ENCODE peak calls at places on chromosome 1, in six cellular contexts. One of them, this sample, is unnamed.

GRCh38 chr1:46687095-46687659 is 15.5 kb downstream of the TEX38 start:
- DNase-seq in CD8-positive, alpha-beta T cell: no peak
- DNase-seq in lung: peak; percentile 82
- DNase-seq in esophagus squamous epithelium: no peak
- DNase-seq in CD8-positive, alpha-beta memory T cell: no peak
- DNase-seq in esophagus muscularis mucosa: no peak
- DNase-seq in this sample: no peak

GRCh38 chr1:182120411-182121258 is 59.1 kb upstream of the ZNF648 start:
- DNase-seq in CD8-positive, alpha-beta T cell: no peak
- DNase-seq in lung: peak; percentile 36
- DNase-seq in esophagus squamous epithelium: no peak
- DNase-seq in CD8-positive, alpha-beta memory T cell: no peak
- DNase-seq in esophagus muscularis mucosa: no peak
- DNase-seq in this sample: no peak

GRCh38 chr1:200896571-200897187 is 2.0 kb downstream of the INAVA start:
- DNase-seq in CD8-positive, alpha-beta T cell: no peak
- DNase-seq in lung: peak; percentile 68
- DNase-seq in esophagus squamous epithelium: no peak
- DNase-seq in CD8-positive, alpha-beta memory T cell: no peak
- DNase-seq in esophagus muscularis mucosa: no peak
- DNase-seq in this sample: no peak

GRCh38 chr1:101065575-101065974 is 40.0 kb upstream of the DPH5 start:
- DNase-seq in CD8-positive, alpha-beta T cell: no peak
- DNase-seq in lung: no peak
- DNase-seq in esophagus squamous epithelium: no peak
- DNase-seq in CD8-positive, alpha-beta memory T cell: no peak
- DNase-seq in esophagus muscularis mucosa: no peak
- DNase-seq in this sample: no peak

GRCh38 chr1:33060579-33061083 is 20.3 kb upstream of the AZIN2 start:
- DNase-seq in CD8-positive, alpha-beta T cell: no peak
- DNase-seq in lung: peak; percentile 34
- DNase-seq in esophagus squamous epithelium: no peak
- DNase-seq in CD8-positive, alpha-beta memory T cell: no peak
- DNase-seq in esophagus muscularis mucosa: no peak
- DNase-seq in this sample: no peak

GRCh38 chr1:37274896-37275631 is 199.3 kb upstream of the ZC3H12A start:
- DNase-seq in CD8-positive, alpha-beta T cell: no peak
- DNase-seq in lung: no peak
- DNase-seq in esophagus squamous epithelium: no peak
- DNase-seq in CD8-positive, alpha-beta memory T cell: no peak
- DNase-seq in esophagus muscularis mucosa: no peak
- DNase-seq in this sample: no peak

GRCh38 chr1:46137901-46138300 is 5.5 kb upstream of the PIK3R3 start:
- DNase-seq in CD8-positive, alpha-beta T cell: no peak
- DNase-seq in lung: no peak
- DNase-seq in esophagus squamous epithelium: no peak
- DNase-seq in CD8-positive, alpha-beta memory T cell: no peak
- DNase-seq in esophagus muscularis mucosa: no peak
- DNase-seq in this sample: no peak

GRCh38 chr1:42730988-42731387 is 9.0 kb downstream of the CLDN19 start:
- DNase-seq in CD8-positive, alpha-beta T cell: peak; percentile 47
- DNase-seq in lung: no peak
- DNase-seq in esophagus squamous epithelium: no peak
- DNase-seq in CD8-positive, alpha-beta memory T cell: no peak
- DNase-seq in esophagus muscularis mucosa: no peak
- DNase-seq in this sample: no peak

GRCh38 chr1:31795096-31795675 is 20.6 kb downstream of the SPOCD1 start:
- DNase-seq in CD8-positive, alpha-beta T cell: no peak
- DNase-seq in lung: no peak
- DNase-seq in esophagus squamous epithelium: no peak
- DNase-seq in CD8-positive, alpha-beta memory T cell: no peak
- DNase-seq in esophagus muscularis mucosa: no peak
- DNase-seq in this sample: no peak

GRCh38 chr1:56780832-56781231 is 38.4 kb downstream of the FYB2 start:
- DNase-seq in CD8-positive, alpha-beta T cell: no peak
- DNase-seq in lung: no peak
- DNase-seq in esophagus squamous epithelium: no peak
- DNase-seq in CD8-positive, alpha-beta memory T cell: no peak
- DNase-seq in esophagus muscularis mucosa: no peak
- DNase-seq in this sample: no peak

GRCh38 chr1:176609556-176610408 is 146.8 kb downstream of the PAPPA2 start:
- DNase-seq in CD8-positive, alpha-beta T cell: no peak
- DNase-seq in lung: no peak
- DNase-seq in esophagus squamous epithelium: no peak
- DNase-seq in CD8-positive, alpha-beta memory T cell: no peak
- DNase-seq in esophagus muscularis mucosa: no peak
- DNase-seq in this sample: no peak

GRCh38 chr1:2556277-2557145 is at the start of gene TNFRSF14:
- DNase-seq in CD8-positive, alpha-beta T cell: peak; percentile 83
- DNase-seq in lung: no peak
- DNase-seq in esophagus squamous epithelium: no peak
- DNase-seq in CD8-positive, alpha-beta memory T cell: peak; percentile 66
- DNase-seq in esophagus muscularis mucosa: no peak
- DNase-seq in this sample: peak; percentile 65

GRCh38 chr1:11157394-11157793 is 31.8 kb upstream of the ANGPTL7 start:
- DNase-seq in CD8-positive, alpha-beta T cell: no peak
- DNase-seq in lung: no peak
- DNase-seq in esophagus squamous epithelium: no peak
- DNase-seq in CD8-positive, alpha-beta memory T cell: no peak
- DNase-seq in esophagus muscularis mucosa: no peak
- DNase-seq in this sample: no peak
- H3K36me3 ChIP-seq in CD8-positive, alpha-beta T cell: peaks cover 20% of the 10 kb centered on the region
- H3K36me3 ChIP-seq in lung: peaks cover 12% of the 10 kb centered on the region
- H3K36me3 ChIP-seq in esophagus squamous epithelium: no peaks in the 10 kb centered on the region
- H3K36me3 ChIP-seq in CD8-positive, alpha-beta memory T cell: peaks cover 27% of the 10 kb centered on the region
- H3K36me3 ChIP-seq in esophagus muscularis mucosa: no peaks in the 10 kb centered on the region
- H3K36me3 ChIP-seq in this sample: peaks cover 38% of the 10 kb centered on the region

DNA sequence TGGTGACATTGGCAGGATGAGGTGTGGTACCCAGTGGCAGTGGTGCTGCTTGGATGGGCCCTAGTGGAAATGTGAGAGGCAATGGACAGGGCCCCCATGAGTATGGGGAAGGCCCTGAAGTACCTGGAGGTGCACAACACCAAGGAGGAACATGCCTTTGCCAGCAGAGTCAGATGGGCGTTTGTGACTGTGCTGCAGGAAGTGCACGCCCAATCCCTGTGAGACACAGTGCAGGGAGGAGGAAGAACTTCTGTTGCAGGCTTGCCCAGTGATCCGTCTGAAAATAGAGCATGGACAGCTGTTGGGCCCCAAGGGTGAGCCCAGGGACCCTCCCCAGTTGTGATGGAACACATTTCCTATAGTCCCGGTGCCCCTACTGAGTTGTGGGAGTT is 42.7 kb downstream of the GJA5 start:
- DNase-seq in CD8-positive, alpha-beta T cell: no peak
- DNase-seq in lung: no peak
- DNase-seq in esophagus squamous epithelium: no peak
- DNase-seq in CD8-positive, alpha-beta memory T cell: no peak
- DNase-seq in esophagus muscularis mucosa: no peak
- DNase-seq in this sample: no peak
- H3K27ac ChIP-seq in CD8-positive, alpha-beta T cell: no peak overlapping the region
- H3K27ac ChIP-seq in lung: no peak overlapping the region
- H3K27ac ChIP-seq in esophagus squamous epithelium: peak overlapping the region; percentile 82
- H3K27ac ChIP-seq in CD8-positive, alpha-beta memory T cell: no peak overlapping the region
- H3K27ac ChIP-seq in esophagus muscularis mucosa: no peak overlapping the region
- H3K27ac ChIP-seq in this sample: no peak overlapping the region

GRCh38 chr1:16134071-16134801 is 21.6 kb downstream of the EPHA2 start:
- DNase-seq in CD8-positive, alpha-beta T cell: no peak
- DNase-seq in lung: no peak
- DNase-seq in esophagus squamous epithelium: no peak
- DNase-seq in CD8-positive, alpha-beta memory T cell: no peak
- DNase-seq in esophagus muscularis mucosa: no peak
- DNase-seq in this sample: no peak
- H3K36me3 ChIP-seq in CD8-positive, alpha-beta T cell: no peaks in the 10 kb centered on the region
- H3K36me3 ChIP-seq in lung: peaks cover 32% of the 10 kb centered on the region
- H3K36me3 ChIP-seq in esophagus squamous epithelium: peaks cover 56% of the 10 kb centered on the region
- H3K36me3 ChIP-seq in CD8-positive, alpha-beta memory T cell: no peaks in the 10 kb centered on the region
- H3K36me3 ChIP-seq in esophagus muscularis mucosa: peaks cover 30% of the 10 kb centered on the region
- H3K36me3 ChIP-seq in this sample: no peaks in the 10 kb centered on the region

GRCh38 chr1:29269356-29269755 is 33.0 kb downstream of the PTPRU start:
- DNase-seq in CD8-positive, alpha-beta T cell: no peak
- DNase-seq in lung: no peak
- DNase-seq in esophagus squamous epithelium: no peak
- DNase-seq in CD8-positive, alpha-beta memory T cell: no peak
- DNase-seq in esophagus muscularis mucosa: no peak
- DNase-seq in this sample: no peak

GRCh38 chr1:29275435-29275834 is 39.1 kb downstream of the PTPRU start:
- DNase-seq in CD8-positive, alpha-beta T cell: no peak
- DNase-seq in lung: no peak
- DNase-seq in esophagus squamous epithelium: no peak
- DNase-seq in CD8-positive, alpha-beta memory T cell: no peak
- DNase-seq in esophagus muscularis mucosa: no peak
- DNase-seq in this sample: no peak

GRCh38 chr1:29272171-29272907 is 36.0 kb downstream of the PTPRU start:
- DNase-seq in CD8-positive, alpha-beta T cell: no peak
- DNase-seq in lung: no peak
- DNase-seq in esophagus squamous epithelium: no peak
- DNase-seq in CD8-positive, alpha-beta memory T cell: no peak
- DNase-seq in esophagus muscularis mucosa: no peak
- DNase-seq in this sample: no peak

GRCh38 chr1:29270881-29271390 is 34.6 kb downstream of the PTPRU start:
- DNase-seq in CD8-positive, alpha-beta T cell: no peak
- DNase-seq in lung: no peak
- DNase-seq in esophagus squamous epithelium: no peak
- DNase-seq in CD8-positive, alpha-beta memory T cell: no peak
- DNase-seq in esophagus muscularis mucosa: no peak
- DNase-seq in this sample: no peak

DNA sequence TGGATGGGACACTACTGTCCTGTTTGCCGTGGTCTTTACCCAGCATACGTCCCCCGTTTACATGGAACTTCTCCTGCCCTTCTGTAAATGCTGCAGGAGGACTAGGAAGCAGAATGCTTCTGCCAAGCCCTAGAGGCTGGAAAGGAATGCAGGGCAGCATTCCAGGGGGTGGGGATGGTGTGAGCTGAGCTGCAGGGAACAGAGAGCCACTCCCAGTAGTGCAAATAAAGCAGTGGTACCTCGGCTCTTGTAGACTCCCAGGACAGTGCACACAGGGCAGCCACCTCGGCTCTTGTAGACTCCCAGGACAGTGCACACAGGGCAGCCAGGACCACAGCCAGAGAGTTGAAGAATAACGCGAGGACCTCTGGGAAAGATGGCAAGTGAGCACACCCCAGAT is 35.4 kb downstream of the PTPRU start:
- DNase-seq in CD8-positive, alpha-beta T cell: no peak
- DNase-seq in lung: peak; percentile 91
- DNase-seq in esophagus squamous epithelium: no peak
- DNase-seq in CD8-positive, alpha-beta memory T cell: no peak
- DNase-seq in esophagus muscularis mucosa: no peak
- DNase-seq in this sample: no peak
- H3K27ac ChIP-seq in CD8-positive, alpha-beta T cell: no peak overlapping the region
- H3K27ac ChIP-seq in lung: no peak overlapping the region
- H3K27ac ChIP-seq in esophagus squamous epithelium: no peak overlapping the region
- H3K27ac ChIP-seq in CD8-positive, alpha-beta memory T cell: no peak overlapping the region
- H3K27ac ChIP-seq in esophagus muscularis mucosa: peak overlapping the region; percentile 49
- H3K27ac ChIP-seq in this sample: no peak overlapping the region

GRCh38 chr1:183135336-183135735 is 50.7 kb upstream of the LAMC2 start:
- DNase-seq in CD8-positive, alpha-beta T cell: no peak
- DNase-seq in lung: no peak
- DNase-seq in esophagus squamous epithelium: no peak
- DNase-seq in CD8-positive, alpha-beta memory T cell: no peak
- DNase-seq in esophagus muscularis mucosa: no peak
- DNase-seq in this sample: no peak
- H3K36me3 ChIP-seq in CD8-positive, alpha-beta T cell: no peaks in the 10 kb centered on the region
- H3K36me3 ChIP-seq in lung: peaks cover 42% of the 10 kb centered on the region
- H3K36me3 ChIP-seq in esophagus squamous epithelium: no peaks in the 10 kb centered on the region
- H3K36me3 ChIP-seq in CD8-positive, alpha-beta memory T cell: no peaks in the 10 kb centered on the region
- H3K36me3 ChIP-seq in esophagus muscularis mucosa: peaks cover 67% of the 10 kb centered on the region
- H3K36me3 ChIP-seq in this sample: no peaks in the 10 kb centered on the region

DNA sequence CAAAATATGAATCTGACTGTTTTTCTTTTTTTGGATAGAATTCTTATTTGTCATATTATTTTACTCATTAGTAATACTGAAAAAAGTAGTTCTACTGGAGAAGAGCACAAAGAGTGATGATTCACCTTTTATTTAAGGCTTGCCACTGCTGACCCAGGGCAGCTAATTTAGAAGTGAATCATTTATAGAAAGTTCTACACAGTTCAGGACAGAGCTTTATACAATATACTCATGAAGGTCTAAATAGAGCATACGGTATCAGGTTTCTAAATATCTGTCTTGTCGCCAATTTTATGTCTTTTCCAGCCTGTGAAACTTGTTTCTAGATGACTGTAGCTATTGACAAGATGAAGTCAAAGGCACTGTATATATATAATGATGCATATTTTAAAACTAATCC is 25.0 kb downstream of the GIPC2 start:
- DNase-seq in CD8-positive, alpha-beta T cell: no peak
- DNase-seq in lung: no peak
- DNase-seq in esophagus squamous epithelium: no peak
- DNase-seq in CD8-positive, alpha-beta memory T cell: no peak
- DNase-seq in esophagus muscularis mucosa: no peak
- DNase-seq in this sample: no peak
- H3K27ac ChIP-seq in CD8-positive, alpha-beta T cell: no peak overlapping the region
- H3K27ac ChIP-seq in lung: no peak overlapping the region
- H3K27ac ChIP-seq in esophagus squamous epithelium: peak overlapping the region; percentile 69
- H3K27ac ChIP-seq in CD8-positive, alpha-beta memory T cell: no peak overlapping the region
- H3K27ac ChIP-seq in esophagus muscularis mucosa: peak overlapping the region; percentile 53
- H3K27ac ChIP-seq in this sample: no peak overlapping the region

GRCh38 chr1:22275211-22275610 is 132.3 kb upstream of the WNT4 start:
- DNase-seq in CD8-positive, alpha-beta T cell: no peak
- DNase-seq in lung: no peak
- DNase-seq in esophagus squamous epithelium: no peak
- DNase-seq in CD8-positive, alpha-beta memory T cell: no peak
- DNase-seq in esophagus muscularis mucosa: no peak
- DNase-seq in this sample: no peak

GRCh38 chr1:22271847-22272801 is 129.2 kb upstream of the WNT4 start:
- DNase-seq in CD8-positive, alpha-beta T cell: no peak
- DNase-seq in lung: no peak
- DNase-seq in esophagus squamous epithelium: no peak
- DNase-seq in CD8-positive, alpha-beta memory T cell: no peak
- DNase-seq in esophagus muscularis mucosa: no peak
- DNase-seq in this sample: no peak

GRCh38 chr1:22275626-22276395 is 132.9 kb upstream of the WNT4 start:
- DNase-seq in CD8-positive, alpha-beta T cell: peak; percentile 55
- DNase-seq in lung: peak; percentile 68
- DNase-seq in esophagus squamous epithelium: no peak
- DNase-seq in CD8-positive, alpha-beta memory T cell: no peak
- DNase-seq in esophagus muscularis mucosa: no peak
- DNase-seq in this sample: no peak

GRCh38 chr1:22276396-22276748 is 133.5 kb upstream of the WNT4 start:
- DNase-seq in CD8-positive, alpha-beta T cell: no peak
- DNase-seq in lung: no peak
- DNase-seq in esophagus squamous epithelium: no peak
- DNase-seq in CD8-positive, alpha-beta memory T cell: no peak
- DNase-seq in esophagus muscularis mucosa: no peak
- DNase-seq in this sample: no peak

GRCh38 chr1:22273686-22274681 is 131.1 kb upstream of the WNT4 start:
- DNase-seq in CD8-positive, alpha-beta T cell: no peak
- DNase-seq in lung: no peak
- DNase-seq in esophagus squamous epithelium: no peak
- DNase-seq in CD8-positive, alpha-beta memory T cell: no peak
- DNase-seq in esophagus muscularis mucosa: no peak
- DNase-seq in this sample: no peak
- H3K36me3 ChIP-seq in CD8-positive, alpha-beta T cell: no peaks in the 10 kb centered on the region
- H3K36me3 ChIP-seq in lung: no peaks in the 10 kb centered on the region
- H3K36me3 ChIP-seq in esophagus squamous epithelium: no peaks in the 10 kb centered on the region
- H3K36me3 ChIP-seq in CD8-positive, alpha-beta memory T cell: no peaks in the 10 kb centered on the region
- H3K36me3 ChIP-seq in esophagus muscularis mucosa: no peaks in the 10 kb centered on the region
- H3K36me3 ChIP-seq in this sample: no peaks in the 10 kb centered on the region

DNA sequence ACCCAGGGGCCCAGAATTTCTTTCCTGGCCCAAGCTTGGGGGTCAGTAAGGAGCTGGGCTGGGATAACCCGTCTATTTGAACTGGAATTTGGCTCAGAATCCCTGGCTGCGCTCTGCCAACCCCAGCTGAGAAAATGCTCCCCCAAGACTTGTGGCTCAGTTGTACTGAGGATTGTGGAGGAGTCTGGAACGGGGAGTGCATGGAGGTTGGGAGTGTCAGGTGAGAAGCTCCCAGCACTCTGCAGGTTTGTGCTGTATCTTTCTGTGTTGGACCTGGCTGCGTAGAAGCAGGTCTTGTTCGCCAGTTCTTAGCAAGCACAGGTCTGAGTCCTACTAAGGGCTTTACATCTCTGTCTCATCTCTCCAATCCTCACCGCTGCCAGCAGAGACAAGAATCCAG is 1.6 kb downstream of the TCEA3 start:
- DNase-seq in CD8-positive, alpha-beta T cell: no peak
- DNase-seq in lung: no peak
- DNase-seq in esophagus squamous epithelium: no peak
- DNase-seq in CD8-positive, alpha-beta memory T cell: no peak
- DNase-seq in esophagus muscularis mucosa: no peak
- DNase-seq in this sample: peak; percentile 2
- H3K27ac ChIP-seq in CD8-positive, alpha-beta T cell: peak overlapping the region; percentile 40
- H3K27ac ChIP-seq in lung: peak overlapping the region; percentile 76
- H3K27ac ChIP-seq in esophagus squamous epithelium: peak overlapping the region; percentile 76
- H3K27ac ChIP-seq in CD8-positive, alpha-beta memory T cell: no peak overlapping the region
- H3K27ac ChIP-seq in esophagus muscularis mucosa: peak overlapping the region; percentile 81
- H3K27ac ChIP-seq in this sample: peak overlapping the region; percentile 43

This sample was measured in CD4-positive, CD25-positive, alpha-beta regulatory T cell.